ENCODE peak calls at places on chromosomes 5 and 9, in nine cellular contexts. T, G, S, P, Z, C, F, M and K are unnamed samples.

GRCh38 chr5:91190333-91190680 is 192.8 kb downstream of the ARRDC3 start:
- DNase-seq in T (no peak), G (no peak), S (no peak), P (no peak), Z (no peak), C (no peak), F (no peak), M (no peak), K (no peak)

GRCh38 chr9:98962861-98963260 is 19.2 kb downstream of the COL15A1 start:
- DNase-seq in T (peak; percentile 8), G (no peak), S (no peak), P (peak; percentile 50), Z (no peak), C (no peak), F (no peak), M (no peak), K (no peak)

GRCh38 chr9:16870606-16871357 is at the start of gene BNC2:
- DNase-seq in T (peak; percentile 71), G (peak; percentile 21), S (no peak), P (peak; percentile 60), Z (peak; percentile 75), C (peak; percentile 38), F (peak; percentile 71), M (peak; percentile 49), K (peak; percentile 13)

GRCh38 chr5:123882946-123883345 is 371.0 kb downstream of the CSNK1G3 start:
- DNase-seq in T (peak; percentile 14), G (no peak), S (no peak), P (no peak), Z (no peak), C (no peak), F (peak; percentile 9), M (no peak), K (no peak)

GRCh38 chr5:96257904-96258303 is 175.1 kb downstream of the PCSK1 start:
- DNase-seq in T (peak; percentile 34), G (no peak), S (no peak), P (peak; percentile 91), Z (no peak), C (no peak), F (peak; percentile 35), M (no peak), K (peak; percentile 67)

GRCh38 chr5:77390795-77391194 is 101.3 kb downstream of the WDR41 start:
- DNase-seq in T (peak; percentile 20), G (no peak), S (no peak), P (peak; percentile 69), Z (no peak), C (no peak), F (peak; percentile 81), M (no peak), K (peak; percentile 70)

GRCh38 chr5:56711191-56711590 is 104.2 kb upstream of the MAP3K1 start:
- DNase-seq in T (no peak), G (no peak), S (no peak), P (peak; percentile 47), Z (no peak), C (no peak), F (no peak), M (no peak), K (peak; percentile 71)

GRCh38 chr5:134113908-134114875 is at the start of gene TCF7:
- DNase-seq in T (peak; percentile 72), G (peak; percentile 94), S (peak; percentile 50), P (peak; percentile 71), Z (peak; percentile 79), C (peak; percentile 86), F (peak; percentile 75), M (peak; percentile 69), K (peak; percentile 40)

GRCh38 chr5:123881791-123882244 is 369.8 kb downstream of the CSNK1G3 start:
- DNase-seq in T (peak; percentile 42), G (no peak), S (no peak), P (peak; percentile 34), Z (no peak), C (no peak), F (peak; percentile 81), M (no peak), K (peak; percentile 12)

GRCh38 chr9:127561491-127562270 is 50.4 kb upstream of the STXBP1 start:
- DNase-seq in T (peak; percentile 97), G (no peak), S (peak; percentile 97), P (peak; percentile 99), Z (no peak), C (peak; percentile 78), F (peak; percentile 98), M (no peak), K (peak; percentile 100)

GRCh38 chr5:61732376-61732775 is 400.3 kb downstream of the ZSWIM6 start:
- DNase-seq in T (peak; percentile 6), G (no peak), S (no peak), P (no peak), Z (no peak), C (no peak), F (peak; percentile 7), M (no peak), K (no peak)

DNA sequence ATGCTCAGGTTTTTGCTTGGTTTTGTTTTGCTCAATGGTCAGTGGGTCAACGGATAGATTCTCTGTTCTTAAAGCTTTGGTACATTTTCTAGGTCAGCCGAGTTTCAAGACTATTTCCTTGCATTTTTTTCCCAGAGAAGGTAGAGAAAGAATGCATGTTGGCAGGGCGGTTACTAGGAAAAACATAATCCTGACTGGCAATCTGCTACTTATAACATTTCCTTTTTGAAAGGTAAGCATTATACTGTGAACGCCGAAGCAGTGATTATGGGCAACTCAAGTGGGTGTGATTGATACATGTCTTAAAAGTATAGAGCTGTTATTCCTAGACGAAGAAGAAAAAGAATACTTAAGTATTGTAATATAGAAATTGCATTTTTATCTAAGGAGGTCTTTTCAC is 273.2 kb downstream of the MAST4 start:
- DNase-seq in T (no peak), G (no peak), S (no peak), P (no peak), Z (no peak), C (no peak), F (no peak), M (no peak), K (no peak)
- TF ChIP-seq CTCF in T (no peak), G (no peak), S (no peak), P (no peak), Z (no peak), C (no peak), F (no peak), M (no peak), K (no peak)

GRCh38 chr5:179415291-179416060 is 70.2 kb upstream of the ADAMTS2 start:
- DNase-seq in T (no peak), G (no peak), S (no peak), P (no peak), Z (no peak), C (no peak), F (no peak), M (no peak), K (no peak)

GRCh38 chr5:179414459-179415215 is 69.4 kb upstream of the ADAMTS2 start:
- DNase-seq in T (no peak), G (no peak), S (no peak), P (no peak), Z (no peak), C (no peak), F (no peak), M (no peak), K (no peak)

GRCh38 chr5:179411161-179411841 is 66.0 kb upstream of the ADAMTS2 start:
- DNase-seq in T (no peak), G (no peak), S (no peak), P (no peak), Z (no peak), C (no peak), F (no peak), M (no peak), K (no peak)

GRCh38 chr5:179413711-179414458 is 68.6 kb upstream of the ADAMTS2 start:
- DNase-seq in T (no peak), G (no peak), S (no peak), P (no peak), Z (no peak), C (no peak), F (no peak), M (no peak), K (no peak)

DNA sequence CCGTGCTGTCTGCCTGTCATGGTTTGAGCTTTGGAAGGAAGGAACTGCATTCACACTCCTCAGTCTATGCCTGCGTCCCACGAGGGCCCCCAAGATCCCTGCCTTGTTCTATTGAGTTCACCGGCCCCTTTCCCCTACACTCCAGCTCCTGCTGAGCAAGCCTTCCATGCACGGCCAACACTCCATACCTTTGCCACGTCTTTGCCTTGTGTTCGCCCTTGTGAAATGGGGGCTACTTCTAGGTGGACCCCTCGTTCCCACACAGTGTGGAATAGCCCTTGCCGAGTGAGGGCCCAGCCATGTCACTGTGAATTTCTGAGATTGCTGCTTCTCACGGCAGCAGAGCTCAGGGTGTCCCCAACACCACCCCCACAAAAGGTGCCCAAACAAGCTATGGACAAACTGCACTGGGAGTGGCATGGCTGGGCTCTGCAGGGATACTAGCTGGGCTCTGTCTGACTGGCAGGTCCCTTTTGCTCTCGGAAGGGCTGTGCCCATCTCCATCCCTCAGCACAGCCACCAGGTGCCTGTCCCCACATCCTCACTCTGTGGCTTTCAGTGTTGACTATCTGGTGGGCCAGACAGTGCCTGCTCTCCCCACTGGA is 67.9 kb upstream of the ADAMTS2 start:
- DNase-seq in T (no peak), G (no peak), S (no peak), P (no peak), Z (no peak), C (no peak), F (no peak), M (no peak), K (no peak)
- TF ChIP-seq CTCF in T (no peak), G (no peak), S (no peak), P (no peak), Z (no peak), C (no peak), F (no peak), M (no peak), K (no peak)

GRCh38 chr9:134532084-134532483 is 109.5 kb upstream of the COL5A1 start:
- DNase-seq in T (no peak), G (no peak), S (no peak), P (no peak), Z (no peak), C (peak; percentile 2), F (no peak), M (no peak), K (no peak)
- TF ChIP-seq CTCF in T (no peak), G (no peak), S (no peak), P (no peak), Z (no peak), C (no peak), F (no peak), M (no peak), K (no peak)

GRCh38 chr5:150211156-150212030 is 21.5 kb downstream of the SLC6A7 start:
- DNase-seq in T (no peak), G (no peak), S (no peak), P (no peak), Z (no peak), C (peak; percentile 73), F (no peak), M (no peak), K (no peak)

GRCh38 chr5:150215978-150216944 is 26.4 kb downstream of the SLC6A7 start:
- DNase-seq in T (no peak), G (no peak), S (no peak), P (no peak), Z (no peak), C (peak; percentile 75), F (no peak), M (no peak), K (no peak)

GRCh38 chr5:150217041-150217440 is 27.2 kb downstream of the SLC6A7 start:
- DNase-seq in T (no peak), G (no peak), S (no peak), P (no peak), Z (no peak), C (peak; percentile 54), F (no peak), M (no peak), K (no peak)

GRCh38 chr5:150213530-150213929 is 23.7 kb downstream of the SLC6A7 start:
- DNase-seq in T (peak; percentile 4), G (no peak), S (no peak), P (peak; percentile 75), Z (no peak), C (no peak), F (peak; percentile 58), M (no peak), K (no peak)

GRCh38 chr5:150214289-150214688 is 24.4 kb downstream of the SLC6A7 start:
- DNase-seq in T (no peak), G (no peak), S (no peak), P (peak; percentile 9), Z (no peak), C (no peak), F (no peak), M (no peak), K (peak; percentile 16)
- TF ChIP-seq CTCF in T (peak; percentile 17), G (no peak), S (no peak), P (no peak), Z (no peak), C (no peak), F (peak; percentile 24), M (no peak), K (peak; percentile 65)